ENCODE peak calls at places on chromosomes 12 and 14, in nine cellular contexts. T, W, X, G, R, P, A, O and J are unnamed samples.

GRCh38 chr12:39503445-39503844 is 60.5 kb upstream of the KIF21A start:
- DNase-seq in T (no peak), X (no peak), R (no peak), P (no peak), W (no peak), A (peak), O (no peak), G (no peak), J (no peak)

GRCh38 chr12:54398218-54398617 is 13.7 kb upstream of the ZNF385A start:
- DNase-seq in X (no peak), O (no peak), T (no peak), A (no peak), P (no peak), G (no peak), R (no peak), W (no peak), J (no peak)

GRCh38 chr14:68135566-68135965 is 316.0 kb downstream of the RAD51B start:
- DNase-seq in P (no peak), O (no peak), A (no peak), X (no peak), T (no peak), G (no peak), R (no peak), W (no peak), J (no peak)

GRCh38 chr12:127773520-127773919 is 493.4 kb upstream of the TMEM132C start:
- DNase-seq in A (no peak), T (no peak), W (no peak), P (peak), X (no peak), G (no peak), R (no peak), O (no peak), J (no peak)

GRCh38 chr12:90943248-90943647 is 11.7 kb downstream of the CCER1 start:
- DNase-seq in X (no peak), P (no peak), G (no peak), T (no peak), A (no peak), R (no peak), W (no peak), O (no peak), J (no peak)

GRCh38 chr12:12467701-12468218 is 94.9 kb downstream of the DUSP16 start:
- DNase-seq in W (no peak), A (peak), P (peak), G (no peak), R (peak), O (peak), T (peak), X (no peak), J (no peak)

GRCh38 chr12:18868673-18869072 is 130.8 kb downstream of the CAPZA3 start:
- DNase-seq in A (peak), X (no peak), O (no peak), T (no peak), W (no peak), R (no peak), P (no peak), G (no peak), J (no peak)

GRCh38 chr12:49049566-49050224 is 10.9 kb downstream of the KMT2D start:
- DNase-seq in G (no peak), O (no peak), X (no peak), R (no peak), W (no peak), A (peak), P (no peak), T (no peak), J (no peak)

GRCh38 chr14:104863131-104863862 is 1.8 kb upstream of the CEP170B start:
- DNase-seq in A (no peak), P (no peak), R (no peak), O (peak), T (no peak), X (no peak), W (no peak), G (no peak), J (no peak)

GRCh38 chr12:95204141-95204866 is 13.0 kb downstream of the FGD6 start:
- DNase-seq in X (no peak), T (no peak), A (peak), P (no peak), O (peak), G (peak), R (no peak), W (peak), J (no peak)

GRCh38 chr12:84661732-84662326 is 250.8 kb downstream of the SLC6A15 start:
- DNase-seq in G (no peak), T (no peak), O (no peak), W (no peak), X (no peak), P (no peak), A (peak), R (no peak), J (no peak)

GRCh38 chr12:49524660-49525324 is 14.0 kb upstream of the KCNH3 start:
- DNase-seq in A (no peak), O (no peak), R (no peak), P (no peak), X (no peak), T (no peak), G (no peak), W (no peak), J (no peak)

GRCh38 chr12:66118240-66118891 is 12.2 kb downstream of the LLPH start:
- DNase-seq in A (no peak), W (no peak), X (no peak), G (no peak), P (no peak), R (no peak), O (no peak), T (no peak), J (no peak)

GRCh38 chr12:77122661-77123060 is 57.3 kb upstream of the E2F7 start:
- DNase-seq in O (no peak), X (no peak), A (no peak), T (no peak), G (no peak), R (no peak), P (no peak), W (no peak), J (no peak)

GRCh38 chr14:106530423-106531107 is 1004.2 kb downstream of the TMEM121 start:
- DNase-seq in P (no peak), W (no peak), T (no peak), G (no peak), R (peak), X (no peak), O (no peak), A (no peak), J (no peak)